ENCODE peak calls at places on chromosomes 6 and 20, in five cellular contexts. E is SK-N-SH, I is GM12891, P is GM12878, K is K562. N is an unnamed sample.

GRCh38 chr6:26556263-26557070 is 18.3 kb downstream of the HMGN4 start:
- DNase-seq in E (peak; percentile 48), I (no peak), P (no peak), K (peak; percentile 77), N (no peak)

GRCh38 chr6:79607000-79607399 is 24.1 kb upstream of the SH3BGRL2 start:
- DNase-seq in I (no peak), E (no peak), K (no peak), P (no peak), N (no peak)

GRCh38 chr6:135189344-135189743 is 8.2 kb downstream of the MYB start:
- DNase-seq in P (no peak), I (no peak), K (no peak), E (no peak), N (no peak)

GRCh38 chr6:41040101-41040910 is 1.3 kb upstream of the UNC5CL start:
- DNase-seq in P (no peak), I (no peak), K (peak; percentile 31), E (no peak), N (no peak)

GRCh38 chr6:10583509-10583908 is 62.4 kb downstream of the GCNT2 start:
- DNase-seq in P (no peak), E (no peak), K (no peak), I (no peak), N (no peak)

GRCh38 chr6:34664270-34664971 is 32.1 kb downstream of the ILRUN start:
- DNase-seq in K (no peak), I (no peak), E (no peak), P (no peak), N (no peak)

GRCh38 chr6:31068738-31069340 is 43.5 kb downstream of the C6orf15 start:
- DNase-seq in P (no peak), E (peak; percentile 86), K (peak; percentile 87), I (peak; percentile 79), N (peak; percentile 44)

GRCh38 chr20:52379723-52380336 is 188.3 kb upstream of the ZFP64 start:
- DNase-seq in K (peak; percentile 44), E (peak; percentile 42), P (no peak), I (no peak), N (peak; percentile 16)

GRCh38 chr20:56688106-56688505 is 59.0 kb downstream of the TFAP2C start:
- DNase-seq in I (no peak), K (no peak), E (no peak), P (no peak), N (no peak)

GRCh38 chr6:85966859-85967258 is 324.2 kb upstream of the SYNCRIP start:
- DNase-seq in E (no peak), P (no peak), K (no peak), I (no peak), N (no peak)

GRCh38 chr6:32940656-32941411 is at the start of gene HLA-DMB:
- DNase-seq in P (peak; percentile 97), K (no peak), I (peak; percentile 42), E (peak; percentile 53), N (peak; percentile 36)

GRCh38 chr20:56451056-56451765 is 17.2 kb upstream of the RTF2 start:
- DNase-seq in K (no peak), P (no peak), E (no peak), I (no peak), N (no peak)

GRCh38 chr6:8180327-8181161 is 78.2 kb upstream of the EEF1E1 start:
- DNase-seq in K (no peak), P (no peak), I (no peak), E (no peak), N (no peak)

GRCh38 chr6:21648475-21649050 is 55.0 kb downstream of the SOX4 start:
- DNase-seq in P (no peak), E (no peak), I (peak; percentile 55), K (no peak), N (no peak)

GRCh38 chr20:35453647-35454046 is 1.8 kb upstream of the CEP250 start:
- DNase-seq in K (no peak), E (no peak), P (no peak), I (no peak), N (no peak)

GRCh38 chr20:22408521-22409402 is 175.6 kb downstream of the FOXA2 start:
- DNase-seq in E (no peak), I (no peak), P (no peak), K (no peak), N (no peak)

GRCh38 chr6:163780993-163781392 is 366.5 kb downstream of the QKI start:
- DNase-seq in P (no peak), E (peak; percentile 10), I (no peak), K (no peak), N (no peak)

GRCh38 chr20:258963-259362 is 1.4 kb downstream of the DEFB132 start:
- DNase-seq in K (peak; percentile 29), P (no peak), I (no peak), E (no peak), N (no peak)

GRCh38 chr6:13076575-13076974 is 251.8 kb downstream of the TBC1D7 start:
- DNase-seq in K (no peak), I (no peak), P (no peak), E (no peak), N (no peak)
- TF ChIP-seq TAF1 in K (no peak), I (no peak), P (no peak), E (no peak), N (no peak)

DNA sequence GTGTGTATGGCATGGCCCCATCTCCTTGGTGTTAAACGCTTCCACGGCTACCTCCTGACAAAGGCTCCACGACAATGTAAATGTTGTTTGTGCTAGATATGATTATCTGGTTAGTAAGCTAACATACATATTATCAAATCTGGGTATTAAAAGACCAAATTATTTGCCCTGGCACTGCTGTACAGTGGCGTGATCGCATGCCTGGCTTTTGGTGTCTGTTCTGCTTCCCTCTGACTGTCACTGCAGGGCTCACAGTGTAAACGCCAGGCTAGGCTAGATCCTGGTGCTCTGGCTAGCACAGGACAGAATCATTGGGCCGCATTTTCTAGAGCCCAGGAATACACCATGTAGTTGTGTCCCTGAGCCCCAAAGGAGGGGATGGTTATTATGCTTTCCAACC is 38.7 kb downstream of the CD164 start:
- DNase-seq in P (no peak), E (no peak), K (no peak), I (no peak), N (no peak)
- TF ChIP-seq TAF1 in P (no peak), E (no peak), K (no peak), I (no peak), N (no peak)

GRCh38 chr6:19492631-19493030 is 344.5 kb upstream of the ID4 start:
- DNase-seq in K (no peak), E (no peak), P (no peak), I (no peak), N (no peak)
- TF ChIP-seq TAF1 in K (no peak), E (no peak), P (no peak), I (no peak), N (no peak)

DNA sequence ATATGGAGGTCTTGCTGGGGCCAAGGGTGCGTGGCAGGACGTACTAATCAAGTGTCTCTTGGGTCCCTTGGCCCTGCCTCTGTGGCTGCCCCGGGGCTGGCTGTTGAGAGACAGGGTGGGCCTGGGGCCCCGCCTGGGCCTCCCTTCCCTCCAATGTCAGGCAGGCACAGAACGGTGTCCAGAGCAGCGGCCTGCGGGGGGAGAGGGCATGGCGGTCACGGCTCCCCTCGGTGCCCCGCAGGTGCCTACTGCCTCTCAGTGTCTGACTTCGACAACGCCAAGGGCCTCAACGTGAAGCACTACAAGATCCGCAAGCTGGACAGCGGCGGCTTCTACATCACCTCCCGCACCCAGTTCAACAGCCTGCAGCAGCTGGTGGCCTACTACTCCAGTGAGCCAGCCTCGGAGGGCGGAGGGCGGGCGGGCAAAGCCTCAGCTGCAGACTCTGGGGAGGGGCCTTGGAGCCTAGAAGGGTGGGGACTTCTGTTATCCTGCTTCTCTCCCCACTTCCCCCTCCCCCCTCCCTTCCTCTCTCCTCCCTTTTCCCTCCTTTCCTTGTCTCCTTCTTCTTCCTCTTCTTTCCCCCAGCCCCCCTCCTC is 50.1 kb downstream of the SRC start:
- DNase-seq in I (no peak), P (no peak), K (peak; percentile 53), E (peak; percentile 67), N (no peak)
- TF ChIP-seq TAF1 in I (no peak), P (no peak), K (no peak), E (no peak), N (no peak)

DNA sequence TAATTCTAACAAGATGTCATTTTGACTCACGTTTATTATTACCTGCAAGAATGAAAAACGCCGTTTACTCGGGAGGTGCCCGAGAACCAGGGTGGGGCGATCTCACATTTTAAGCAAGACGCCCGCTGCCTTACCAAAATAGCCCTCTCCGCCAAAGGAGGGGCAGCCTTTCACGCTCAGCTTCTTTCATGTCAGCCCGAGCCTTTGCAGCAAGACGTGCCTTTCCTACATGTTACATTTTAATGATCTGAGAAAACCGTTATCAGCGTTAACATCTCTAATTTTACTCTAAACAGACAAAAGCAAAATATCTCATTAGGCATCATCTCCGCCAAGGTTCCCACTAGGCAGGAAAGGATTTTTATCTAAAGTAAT is 2.0 kb downstream of the BACH2 start:
- DNase-seq in I (no peak), K (no peak), P (no peak), E (peak; percentile 21), N (no peak)
- TF ChIP-seq TAF1 in I (no peak), K (no peak), P (no peak), E (no peak), N (no peak)

GRCh38 chr6:4778086-4778485 is 1.9 kb downstream of the CDYL start:
- DNase-seq in I (no peak), P (no peak), E (no peak), K (no peak), N (no peak)
- TF ChIP-seq TAF1 in I (no peak), P (no peak), E (no peak), K (no peak), N (no peak)

GRCh38 chr6:52834481-52834880 is 6.1 kb downstream of the GSTA5 start:
- DNase-seq in I (no peak), P (no peak), K (no peak), E (no peak), N (no peak)
- TF ChIP-seq TAF1 in I (no peak), P (no peak), K (no peak), E (no peak), N (no peak)

GRCh38 chr6:118469468-118469867 is 78.6 kb upstream of the PLN start:
- DNase-seq in E (no peak), K (no peak), P (no peak), I (no peak), N (no peak)
- TF ChIP-seq TAF1 in E (no peak), K (no peak), P (no peak), I (no peak), N (no peak)

GRCh38 chr6:108557494-108558371 is 3.0 kb upstream of the FOXO3 start:
- DNase-seq in I (peak; percentile 37), K (peak; percentile 85), E (peak; percentile 94), P (no peak), N (peak; percentile 48)
- TF ChIP-seq TAF1 in I (no peak), K (peak; percentile 17), E (no peak), P (no peak), N (no peak)

N was measured in GM12892.